ENCODE peak calls at places on chromosomes 16 and 17, in five cellular contexts. B is naive thymus-derived CD4-positive, alpha-beta T cell; E is stomach; F is IMR-90; H is uterus. P is an unnamed sample.

GRCh38 chr17:13888043-13888442 is 181.3 kb upstream of the COX10 start:
- DNase-seq in B (no peak), E (peak; percentile 36), F (peak; percentile 35), H (no peak), P (no peak)

GRCh38 chr17:59365383-59365981 is 34.0 kb downstream of the YPEL2 start:
- DNase-seq in H (peak; percentile 26), B (no peak), E (no peak), F (no peak), P (peak; percentile 55)

GRCh38 chr16:2853531-2854073 is 4.4 kb downstream of the PRSS22 start:
- DNase-seq in B (no peak), F (no peak), H (no peak), E (no peak), P (no peak)

GRCh38 chr16:89244754-89245153 is 27.3 kb downstream of the ZNF778 start:
- DNase-seq in F (no peak), B (no peak), E (no peak), H (no peak), P (no peak)

GRCh38 chr16:9012848-9013507 is 49.3 kb upstream of the USP7 start:
- DNase-seq in E (no peak), H (no peak), F (no peak), B (no peak), P (no peak)

GRCh38 chr17:60604686-60605334 is 4.8 kb downstream of the PPM1D start:
- DNase-seq in H (no peak), F (peak; percentile 51), B (no peak), E (no peak), P (no peak)

GRCh38 chr17:7444682-7445010 is 215 bp upstream of the CHRNB1 start:
- DNase-seq in F (no peak), B (no peak), H (no peak), E (no peak), P (no peak)

GRCh38 chr17:34154916-34155730 is 100.0 kb upstream of the CCL2 start:
- DNase-seq in F (no peak), E (no peak), H (no peak), B (no peak), P (no peak)

GRCh38 chr17:14205992-14206461 is 30.6 kb downstream of the CDRT15 start:
- DNase-seq in H (no peak), E (peak; percentile 94), F (no peak), B (no peak), P (peak; percentile 93)

GRCh38 chr17:64174686-64175456 is 44.9 kb upstream of the ERN1 start:
- DNase-seq in E (no peak), F (peak; percentile 71), H (no peak), B (no peak), P (no peak)

GRCh38 chr16:4976079-4976478 is 17.9 kb downstream of the SEC14L5 start:
- DNase-seq in E (no peak), B (no peak), H (no peak), F (no peak), P (no peak)

GRCh38 chr17:27646232-27646631 is 15.2 kb downstream of the LGALS9 start:
- DNase-seq in B (no peak), F (no peak), E (no peak), H (no peak), P (no peak)

GRCh38 chr17:79792371-79792871 is 4.5 kb downstream of the CBX8 start:
- DNase-seq in E (no peak), B (no peak), H (no peak), F (no peak), P (no peak)

GRCh38 chr17:45432405-45433113 is at the start of gene ARHGAP27:
- DNase-seq in F (no peak), B (no peak), E (peak; percentile 54), H (peak; percentile 47), P (peak; percentile 63)

GRCh38 chr16:46826618-46827017 is 4.4 kb downstream of the C16orf87 start:
- DNase-seq in E (no peak), F (peak; percentile 85), B (no peak), H (no peak), P (no peak)

GRCh38 chr17:79812206-79812968 is 15.5 kb upstream of the CBX8 start:
- DNase-seq in F (no peak), E (no peak), B (no peak), H (no peak), P (no peak)

GRCh38 chr16:65758620-65759019 is 607.9 kb upstream of the CDH5 start:
- DNase-seq in E (no peak), B (no peak), H (no peak), F (no peak), P (no peak)

GRCh38 chr16:65767125-65767524 is 599.4 kb upstream of the CDH5 start:
- DNase-seq in F (no peak), B (no peak), E (no peak), H (no peak), P (no peak)

GRCh38 chr16:65769055-65769465 is 597.4 kb upstream of the CDH5 start:
- DNase-seq in F (peak; percentile 59), E (no peak), B (no peak), H (no peak), P (no peak)

GRCh38 chr16:65760874-65761273 is 605.6 kb upstream of the CDH5 start:
- DNase-seq in E (no peak), H (no peak), B (no peak), F (no peak), P (no peak)

GRCh38 chr16:65763640-65764305 is 602.7 kb upstream of the CDH5 start:
- DNase-seq in F (no peak), B (no peak), E (no peak), H (no peak), P (no peak)
- H3K4me3 ChIP-seq in F (no peak overlapping the region), B (no peak overlapping the region), E (no peak overlapping the region), H (no peak overlapping the region), P (no peak overlapping the region)

GRCh38 chr17:17868637-17869522 is 32.1 kb upstream of the SREBF1 start:
- DNase-seq in F (peak; percentile 62), B (no peak), E (no peak), H (peak; percentile 54), P (no peak)
- H3K4me3 ChIP-seq in F (no peak overlapping the region), B (no peak overlapping the region), E (no peak overlapping the region), H (no peak overlapping the region), P (no peak overlapping the region)

GRCh38 chr16:11955713-11956123 is 9.3 kb upstream of the TNFRSF17 start:
- DNase-seq in E (no peak), H (no peak), F (peak; percentile 98), B (no peak), P (no peak)
- H3K4me3 ChIP-seq in E (no peak overlapping the region), H (no peak overlapping the region), F (no peak overlapping the region), B (no peak overlapping the region), P (no peak overlapping the region)

GRCh38 chr16:20878682-20879147 is 21.4 kb downstream of the DCUN1D3 start:
- DNase-seq in F (no peak), E (no peak), B (no peak), H (no peak), P (peak; percentile 73)
- H3K4me3 ChIP-seq in F (no peak overlapping the region), E (no peak overlapping the region), B (no peak overlapping the region), H (no peak overlapping the region), P (no peak overlapping the region)

DNA sequence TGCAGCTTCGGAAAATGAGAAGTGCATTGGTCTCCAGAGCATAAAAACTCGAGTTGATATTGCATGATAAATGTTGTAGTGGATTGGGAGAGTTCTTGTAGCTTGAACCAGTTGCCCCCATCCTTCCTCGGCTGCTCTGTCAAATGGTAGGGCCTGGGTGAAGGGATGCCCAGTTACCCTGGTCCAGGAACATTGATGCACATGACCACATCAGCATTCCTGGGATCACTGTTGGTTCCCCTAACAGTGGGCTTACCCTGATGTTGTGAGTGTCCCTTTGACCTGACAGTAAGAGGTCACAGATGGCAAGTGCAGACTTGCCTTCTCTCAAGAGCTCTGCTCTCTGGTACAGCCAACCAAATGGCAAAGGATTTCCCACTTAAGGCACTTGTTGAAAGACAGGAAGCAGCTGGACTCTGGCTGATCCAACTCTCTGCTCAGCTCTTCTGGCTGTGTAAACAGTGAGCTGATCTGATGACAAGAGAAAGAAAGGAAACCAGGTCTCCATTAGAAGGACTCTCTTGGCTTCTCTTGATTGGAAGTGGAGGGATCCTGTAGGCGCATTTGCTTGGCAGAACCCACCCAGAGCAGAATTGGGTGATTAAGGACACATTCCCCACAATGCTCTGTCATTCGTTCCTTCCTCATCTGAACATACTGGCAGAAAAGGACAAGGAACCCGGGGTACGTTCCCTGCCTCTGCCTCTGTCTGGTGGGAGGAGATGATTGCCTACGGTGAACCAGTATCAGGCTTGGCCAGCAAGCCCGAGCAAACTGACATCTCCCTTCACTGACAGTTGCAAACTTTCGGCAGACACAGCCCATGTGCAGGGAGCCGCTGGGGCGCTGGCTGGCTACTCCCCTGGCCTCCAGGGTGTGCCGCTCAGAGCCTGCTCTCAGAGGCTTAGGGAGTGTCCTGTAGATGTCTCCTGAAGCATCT is 29.3 kb downstream of the LDHD start:
- DNase-seq in E (no peak), F (peak; percentile 93), B (no peak), H (no peak), P (no peak)
- H3K4me3 ChIP-seq in E (no peak overlapping the region), F (peak overlapping the region; percentile 21), B (no peak overlapping the region), H (no peak overlapping the region), P (no peak overlapping the region)

GRCh38 chr17:65559483-65559801 is 2.0 kb downstream of the AXIN2 start:
- DNase-seq in H (no peak), E (no peak), B (no peak), F (no peak), P (no peak)
- H3K4me3 ChIP-seq in H (no peak overlapping the region), E (no peak overlapping the region), B (peak overlapping the region; percentile 70), F (peak overlapping the region; percentile 57), P (peak overlapping the region; percentile 53)